ENCODE peak calls at places on chromosomes 4 and X, in seven cellular contexts. One of them, this sample, is unnamed.

GRCh38 chr4:168995537-168996295 is 14.3 kb downstream of the CBR4 start:
- DNase-seq in GM06990: no peak
- DNase-seq in AG09309: no peak
- DNase-seq in sigmoid colon: no peak
- DNase-seq in astrocyte of the cerebellum: no peak
- DNase-seq in GM23338: no peak
- DNase-seq in heart left ventricle: no peak
- DNase-seq in this sample: no peak

GRCh38 chr4:93018243-93018642 is 714.5 kb downstream of the GRID2 start:
- DNase-seq in AG09309: no peak
- DNase-seq in GM23338: no peak
- DNase-seq in heart left ventricle: no peak
- DNase-seq in GM06990: no peak
- DNase-seq in astrocyte of the cerebellum: no peak
- DNase-seq in sigmoid colon: no peak
- DNase-seq in this sample: no peak

GRCh38 chr4:39631700-39632079 is 7.0 kb downstream of the SMIM14 start:
- DNase-seq in heart left ventricle: no peak
- DNase-seq in GM06990: peak
- DNase-seq in AG09309: no peak
- DNase-seq in sigmoid colon: no peak
- DNase-seq in GM23338: no peak
- DNase-seq in astrocyte of the cerebellum: no peak
- DNase-seq in this sample: peak

GRCh38 chr4:87363552-87363951 is 27.4 kb downstream of the HSD17B11 start:
- DNase-seq in GM23338: no peak
- DNase-seq in GM06990: no peak
- DNase-seq in AG09309: no peak
- DNase-seq in sigmoid colon: no peak
- DNase-seq in astrocyte of the cerebellum: no peak
- DNase-seq in heart left ventricle: no peak
- DNase-seq in this sample: no peak

GRCh38 chr4:39698424-39699009 is 581 bp downstream of the UBE2K start:
- DNase-seq in AG09309: no peak
- DNase-seq in GM06990: no peak
- DNase-seq in astrocyte of the cerebellum: no peak
- DNase-seq in sigmoid colon: peak
- DNase-seq in GM23338: peak
- DNase-seq in heart left ventricle: peak
- DNase-seq in this sample: no peak

GRCh38 chr4:157226601-157227000 is 6.1 kb downstream of the GRIA2 start:
- DNase-seq in astrocyte of the cerebellum: no peak
- DNase-seq in sigmoid colon: no peak
- DNase-seq in GM23338: no peak
- DNase-seq in heart left ventricle: no peak
- DNase-seq in GM06990: no peak
- DNase-seq in AG09309: no peak
- DNase-seq in this sample: no peak

GRCh38 chr4:173584506-173584905 is 54.5 kb upstream of the HAND2 start:
- DNase-seq in AG09309: no peak
- DNase-seq in sigmoid colon: no peak
- DNase-seq in GM23338: no peak
- DNase-seq in heart left ventricle: no peak
- DNase-seq in GM06990: no peak
- DNase-seq in astrocyte of the cerebellum: no peak
- DNase-seq in this sample: no peak

GRCh38 chr4:158678767-158679166 is 6.7 kb downstream of the ETFDH start:
- DNase-seq in sigmoid colon: no peak
- DNase-seq in astrocyte of the cerebellum: no peak
- DNase-seq in heart left ventricle: no peak
- DNase-seq in GM23338: no peak
- DNase-seq in AG09309: no peak
- DNase-seq in GM06990: no peak
- DNase-seq in this sample: no peak

GRCh38 chrX:35291013-35291412 is 348.4 kb downstream of the FAM47B start:
- DNase-seq in GM06990: no peak
- DNase-seq in GM23338: no peak
- DNase-seq in astrocyte of the cerebellum: no peak
- DNase-seq in sigmoid colon: no peak
- DNase-seq in heart left ventricle: no peak
- DNase-seq in AG09309: no peak
- DNase-seq in this sample: no peak

GRCh38 chr4:156693557-156693956 is 278.0 kb downstream of the PDGFC start:
- DNase-seq in sigmoid colon: no peak
- DNase-seq in GM23338: no peak
- DNase-seq in heart left ventricle: no peak
- DNase-seq in AG09309: no peak
- DNase-seq in astrocyte of the cerebellum: no peak
- DNase-seq in GM06990: no peak
- DNase-seq in this sample: no peak

GRCh38 chr4:48963042-48963679 is 22.9 kb upstream of the CWH43 start:
- DNase-seq in sigmoid colon: peak
- DNase-seq in AG09309: peak
- DNase-seq in heart left ventricle: no peak
- DNase-seq in astrocyte of the cerebellum: peak
- DNase-seq in GM23338: peak
- DNase-seq in GM06990: no peak
- DNase-seq in this sample: peak

GRCh38 chrX:107118322-107119147 is at the start of gene RBM41:
- DNase-seq in AG09309: peak
- DNase-seq in GM06990: peak
- DNase-seq in heart left ventricle: peak
- DNase-seq in sigmoid colon: peak
- DNase-seq in astrocyte of the cerebellum: peak
- DNase-seq in GM23338: peak
- DNase-seq in this sample: peak

GRCh38 chrX:22184096-22184495 is 88.6 kb upstream of the CBLL2 start:
- DNase-seq in GM23338: no peak
- DNase-seq in astrocyte of the cerebellum: no peak
- DNase-seq in GM06990: no peak
- DNase-seq in sigmoid colon: no peak
- DNase-seq in AG09309: no peak
- DNase-seq in heart left ventricle: no peak
- DNase-seq in this sample: no peak

GRCh38 chrX:137749282-137749681 is 183.4 kb downstream of the ZIC3 start:
- DNase-seq in AG09309: no peak
- DNase-seq in sigmoid colon: no peak
- DNase-seq in astrocyte of the cerebellum: no peak
- DNase-seq in GM23338: peak
- DNase-seq in GM06990: no peak
- DNase-seq in heart left ventricle: no peak
- DNase-seq in this sample: no peak

GRCh38 chr4:116180056-116180690 is 905.2 kb downstream of the TRAM1L1 start:
- DNase-seq in sigmoid colon: no peak
- DNase-seq in astrocyte of the cerebellum: peak
- DNase-seq in GM23338: peak
- DNase-seq in GM06990: no peak
- DNase-seq in AG09309: no peak
- DNase-seq in heart left ventricle: no peak
- DNase-seq in this sample: peak

GRCh38 chr4:85228264-85228663 is 246.7 kb upstream of the ARHGAP24 start:
- DNase-seq in GM23338: peak
- DNase-seq in astrocyte of the cerebellum: no peak
- DNase-seq in AG09309: no peak
- DNase-seq in sigmoid colon: no peak
- DNase-seq in heart left ventricle: no peak
- DNase-seq in GM06990: no peak
- DNase-seq in this sample: no peak

GRCh38 chr4:122156819-122157218 is 4.7 kb downstream of the BLTP1 start:
- DNase-seq in sigmoid colon: no peak
- DNase-seq in GM23338: no peak
- DNase-seq in astrocyte of the cerebellum: no peak
- DNase-seq in GM06990: no peak
- DNase-seq in AG09309: no peak
- DNase-seq in heart left ventricle: no peak
- DNase-seq in this sample: peak

GRCh38 chrX:17656035-17656418 is 81.3 kb upstream of the SCML1 start:
- DNase-seq in sigmoid colon: no peak
- DNase-seq in astrocyte of the cerebellum: no peak
- DNase-seq in GM23338: peak
- DNase-seq in AG09309: no peak
- DNase-seq in heart left ventricle: peak
- DNase-seq in GM06990: no peak
- DNase-seq in this sample: no peak

GRCh38 chrX:123860983-123861382 is 1.1 kb downstream of the XIAP start:
- DNase-seq in heart left ventricle: no peak
- DNase-seq in GM06990: no peak
- DNase-seq in AG09309: no peak
- DNase-seq in sigmoid colon: no peak
- DNase-seq in astrocyte of the cerebellum: no peak
- DNase-seq in GM23338: no peak
- DNase-seq in this sample: no peak

GRCh38 chrX:48511561-48511960 is 2.8 kb downstream of the PORCN start:
- DNase-seq in GM06990: no peak
- DNase-seq in sigmoid colon: no peak
- DNase-seq in AG09309: no peak
- DNase-seq in heart left ventricle: no peak
- DNase-seq in astrocyte of the cerebellum: no peak
- DNase-seq in GM23338: peak
- DNase-seq in this sample: no peak

GRCh38 chr4:15182600-15183222 is 180.4 kb downstream of the CPEB2 start:
- DNase-seq in GM23338: no peak
- DNase-seq in AG09309: no peak
- DNase-seq in sigmoid colon: no peak
- DNase-seq in astrocyte of the cerebellum: no peak
- DNase-seq in heart left ventricle: no peak
- DNase-seq in GM06990: no peak
- DNase-seq in this sample: no peak

GRCh38 chr4:17447675-17448298 is 64.1 kb downstream of the QDPR start:
- DNase-seq in sigmoid colon: no peak
- DNase-seq in GM06990: no peak
- DNase-seq in astrocyte of the cerebellum: peak
- DNase-seq in heart left ventricle: no peak
- DNase-seq in GM23338: peak
- DNase-seq in AG09309: peak
- DNase-seq in this sample: peak

GRCh38 chr4:76674995-76675394 is 222.9 kb downstream of the SOWAHB start:
- DNase-seq in GM06990: no peak
- DNase-seq in heart left ventricle: no peak
- DNase-seq in sigmoid colon: no peak
- DNase-seq in GM23338: no peak
- DNase-seq in AG09309: no peak
- DNase-seq in astrocyte of the cerebellum: no peak
- DNase-seq in this sample: no peak

GRCh38 chr4:73674451-73674919 is 54.2 kb upstream of the RASSF6 start:
- DNase-seq in sigmoid colon: no peak
- DNase-seq in AG09309: no peak
- DNase-seq in astrocyte of the cerebellum: no peak
- DNase-seq in heart left ventricle: no peak
- DNase-seq in GM23338: no peak
- DNase-seq in GM06990: no peak
- DNase-seq in this sample: no peak

DNA sequence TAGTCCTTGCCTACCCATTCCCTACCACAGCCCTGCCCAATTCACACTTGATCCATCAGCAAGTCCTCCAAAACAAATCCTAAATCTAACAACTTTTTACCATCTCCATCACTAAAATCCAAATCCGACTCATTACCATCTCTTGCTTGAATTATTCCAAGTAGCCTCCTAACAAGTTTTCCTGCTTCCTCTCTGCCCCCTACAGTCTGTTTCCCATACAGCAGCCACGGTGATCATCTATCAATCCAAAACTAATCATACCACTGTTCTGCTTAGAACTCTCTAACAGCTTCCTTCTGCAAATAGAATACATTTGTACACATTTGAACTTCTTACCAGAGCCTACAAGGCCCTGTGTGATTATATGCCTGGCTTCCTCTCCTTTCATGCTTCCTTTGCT is 133.0 kb downstream of the SHROOM4 start:
- DNase-seq in AG09309: no peak
- DNase-seq in GM06990: no peak
- DNase-seq in GM23338: peak
- DNase-seq in heart left ventricle: no peak
- DNase-seq in astrocyte of the cerebellum: no peak
- DNase-seq in sigmoid colon: no peak
- DNase-seq in this sample: no peak
- TF ChIP-seq CTCF in AG09309: peak
- TF ChIP-seq CTCF in GM06990: peak
- TF ChIP-seq CTCF in GM23338: peak
- TF ChIP-seq CTCF in heart left ventricle: peak
- TF ChIP-seq CTCF in astrocyte of the cerebellum: peak
- TF ChIP-seq CTCF in sigmoid colon: no peak
- TF ChIP-seq CTCF in this sample: no peak

GRCh38 chr4:61838072-61838471 is 637.9 kb downstream of the ADGRL3 start:
- DNase-seq in astrocyte of the cerebellum: no peak
- DNase-seq in GM06990: no peak
- DNase-seq in heart left ventricle: no peak
- DNase-seq in sigmoid colon: no peak
- DNase-seq in AG09309: no peak
- DNase-seq in GM23338: no peak
- DNase-seq in this sample: no peak

GRCh38 chr4:61841710-61842109 is 641.6 kb downstream of the ADGRL3 start:
- DNase-seq in sigmoid colon: no peak
- DNase-seq in GM23338: no peak
- DNase-seq in GM06990: no peak
- DNase-seq in heart left ventricle: no peak
- DNase-seq in astrocyte of the cerebellum: no peak
- DNase-seq in AG09309: no peak
- DNase-seq in this sample: no peak

GRCh38 chr4:61831987-61832386 is 631.9 kb downstream of the ADGRL3 start:
- DNase-seq in heart left ventricle: no peak
- DNase-seq in astrocyte of the cerebellum: no peak
- DNase-seq in sigmoid colon: no peak
- DNase-seq in GM23338: no peak
- DNase-seq in GM06990: no peak
- DNase-seq in AG09309: no peak
- DNase-seq in this sample: no peak

GRCh38 chr4:61837395-61837794 is 637.3 kb downstream of the ADGRL3 start:
- DNase-seq in sigmoid colon: no peak
- DNase-seq in AG09309: no peak
- DNase-seq in astrocyte of the cerebellum: no peak
- DNase-seq in GM06990: no peak
- DNase-seq in GM23338: peak
- DNase-seq in heart left ventricle: no peak
- DNase-seq in this sample: no peak
- TF ChIP-seq CTCF in sigmoid colon: no peak
- TF ChIP-seq CTCF in AG09309: no peak
- TF ChIP-seq CTCF in astrocyte of the cerebellum: no peak
- TF ChIP-seq CTCF in GM06990: no peak
- TF ChIP-seq CTCF in GM23338: peak
- TF ChIP-seq CTCF in heart left ventricle: no peak
- TF ChIP-seq CTCF in this sample: no peak

DNA sequence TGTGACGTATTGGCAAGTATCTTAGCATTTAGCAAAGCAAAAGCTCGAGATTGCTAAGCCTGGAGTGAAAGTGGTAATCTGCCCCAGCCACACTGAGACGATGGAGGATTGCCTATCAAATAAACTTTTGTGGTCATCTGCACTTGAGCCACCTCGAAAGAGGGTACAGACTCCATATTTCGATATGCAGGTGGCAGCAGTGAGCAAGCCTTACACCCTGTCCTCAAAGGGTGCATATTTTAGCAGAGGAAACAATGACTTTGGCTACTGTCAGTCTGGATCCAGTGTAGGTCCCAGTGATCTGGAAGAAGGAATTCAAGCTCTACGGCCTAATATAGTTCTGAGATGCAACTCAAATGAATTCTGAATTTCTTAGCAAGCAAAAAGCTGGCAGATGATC is 153.9 kb downstream of the ATG4A start:
- DNase-seq in GM23338: peak
- DNase-seq in sigmoid colon: no peak
- DNase-seq in heart left ventricle: no peak
- DNase-seq in AG09309: no peak
- DNase-seq in GM06990: no peak
- DNase-seq in astrocyte of the cerebellum: no peak
- DNase-seq in this sample: no peak
- TF ChIP-seq CTCF in GM23338: peak
- TF ChIP-seq CTCF in sigmoid colon: no peak
- TF ChIP-seq CTCF in heart left ventricle: no peak
- TF ChIP-seq CTCF in AG09309: no peak
- TF ChIP-seq CTCF in GM06990: peak
- TF ChIP-seq CTCF in astrocyte of the cerebellum: no peak
- TF ChIP-seq CTCF in this sample: no peak

GRCh38 chr4:8015512-8015911 is 75.9 kb upstream of the AFAP1 start:
- DNase-seq in heart left ventricle: no peak
- DNase-seq in AG09309: no peak
- DNase-seq in GM23338: peak
- DNase-seq in sigmoid colon: no peak
- DNase-seq in astrocyte of the cerebellum: no peak
- DNase-seq in GM06990: no peak
- DNase-seq in this sample: no peak
- TF ChIP-seq CTCF in heart left ventricle: peak
- TF ChIP-seq CTCF in AG09309: peak
- TF ChIP-seq CTCF in GM23338: peak
- TF ChIP-seq CTCF in sigmoid colon: no peak
- TF ChIP-seq CTCF in astrocyte of the cerebellum: peak
- TF ChIP-seq CTCF in GM06990: peak
- TF ChIP-seq CTCF in this sample: peak

This sample was measured in GM10248.